ENCODE peak calls at places on chromosomes 2 and 18, in ten cellular contexts. One of them, this sample, is unnamed.

GRCh38 chr2:64250751-64251405 is 106.7 kb upstream of the PELI1 start:
- DNase-seq in uterus: no peak
- DNase-seq in endothelial cell of umbilical vein: no peak
- DNase-seq in esophagus squamous epithelium: no peak
- DNase-seq in IMR-90: no peak
- DNase-seq in adrenal gland: no peak
- DNase-seq in breast epithelium: no peak
- DNase-seq in Peyer's patch: no peak
- DNase-seq in ovary: no peak
- DNase-seq in lower leg skin: no peak
- DNase-seq in this sample: no peak

GRCh38 chr2:237600205-237600846 is 9.8 kb upstream of the RAB17 start:
- DNase-seq in uterus: peak
- DNase-seq in endothelial cell of umbilical vein: peak
- DNase-seq in esophagus squamous epithelium: no peak
- DNase-seq in IMR-90: peak
- DNase-seq in adrenal gland: peak
- DNase-seq in breast epithelium: no peak
- DNase-seq in Peyer's patch: no peak
- DNase-seq in ovary: peak
- DNase-seq in lower leg skin: no peak
- DNase-seq in this sample: no peak

GRCh38 chr2:118046628-118047210 is 32.8 kb upstream of the CCDC93 start:
- DNase-seq in uterus: no peak
- DNase-seq in endothelial cell of umbilical vein: peak
- DNase-seq in esophagus squamous epithelium: no peak
- DNase-seq in IMR-90: peak
- DNase-seq in adrenal gland: no peak
- DNase-seq in breast epithelium: no peak
- DNase-seq in Peyer's patch: no peak
- DNase-seq in ovary: no peak
- DNase-seq in lower leg skin: no peak
- DNase-seq in this sample: no peak

GRCh38 chr2:102266204-102266603 is 45.2 kb upstream of the IL1RL1 start:
- DNase-seq in uterus: no peak
- DNase-seq in endothelial cell of umbilical vein: no peak
- DNase-seq in esophagus squamous epithelium: no peak
- DNase-seq in IMR-90: no peak
- DNase-seq in adrenal gland: no peak
- DNase-seq in breast epithelium: no peak
- DNase-seq in Peyer's patch: no peak
- DNase-seq in ovary: no peak
- DNase-seq in lower leg skin: no peak
- DNase-seq in this sample: no peak

GRCh38 chr2:47904903-47905453 is 1.3 kb downstream of the FBXO11 start:
- DNase-seq in uterus: peak
- DNase-seq in endothelial cell of umbilical vein: peak
- DNase-seq in esophagus squamous epithelium: no peak
- DNase-seq in IMR-90: no peak
- DNase-seq in adrenal gland: peak
- DNase-seq in breast epithelium: no peak
- DNase-seq in Peyer's patch: peak
- DNase-seq in ovary: peak
- DNase-seq in lower leg skin: peak
- DNase-seq in this sample: no peak

GRCh38 chr2:20551231-20551944 is 99.5 kb downstream of the HS1BP3 start:
- DNase-seq in uterus: peak
- DNase-seq in endothelial cell of umbilical vein: peak
- DNase-seq in esophagus squamous epithelium: no peak
- DNase-seq in IMR-90: no peak
- DNase-seq in adrenal gland: peak
- DNase-seq in breast epithelium: peak
- DNase-seq in Peyer's patch: no peak
- DNase-seq in ovary: no peak
- DNase-seq in lower leg skin: no peak
- DNase-seq in this sample: no peak

GRCh38 chr2:26848336-26849055 is 564 bp downstream of the DPYSL5 start:
- DNase-seq in uterus: no peak
- DNase-seq in endothelial cell of umbilical vein: no peak
- DNase-seq in esophagus squamous epithelium: no peak
- DNase-seq in IMR-90: no peak
- DNase-seq in adrenal gland: no peak
- DNase-seq in breast epithelium: no peak
- DNase-seq in Peyer's patch: peak
- DNase-seq in ovary: peak
- DNase-seq in lower leg skin: peak
- DNase-seq in this sample: no peak

GRCh38 chr2:230216489-230216888 is 3.3 kb downstream of the SP110 start:
- DNase-seq in uterus: no peak
- DNase-seq in endothelial cell of umbilical vein: no peak
- DNase-seq in esophagus squamous epithelium: no peak
- DNase-seq in IMR-90: no peak
- DNase-seq in adrenal gland: no peak
- DNase-seq in breast epithelium: no peak
- DNase-seq in Peyer's patch: no peak
- DNase-seq in ovary: no peak
- DNase-seq in lower leg skin: no peak
- DNase-seq in this sample: no peak

GRCh38 chr18:70659026-70659726 is 370.3 kb downstream of the SOCS6 start:
- DNase-seq in uterus: no peak
- DNase-seq in endothelial cell of umbilical vein: no peak
- DNase-seq in esophagus squamous epithelium: no peak
- DNase-seq in IMR-90: peak
- DNase-seq in adrenal gland: no peak
- DNase-seq in breast epithelium: no peak
- DNase-seq in Peyer's patch: no peak
- DNase-seq in ovary: no peak
- DNase-seq in lower leg skin: no peak
- DNase-seq in this sample: no peak

GRCh38 chr2:167935803-167936110 is 311.6 kb downstream of the STK39 start:
- DNase-seq in uterus: no peak
- DNase-seq in endothelial cell of umbilical vein: no peak
- DNase-seq in esophagus squamous epithelium: no peak
- DNase-seq in IMR-90: no peak
- DNase-seq in adrenal gland: no peak
- DNase-seq in breast epithelium: no peak
- DNase-seq in Peyer's patch: no peak
- DNase-seq in ovary: no peak
- DNase-seq in lower leg skin: no peak
- DNase-seq in this sample: no peak

GRCh38 chr2:145757503-145758290 is 1237.8 kb upstream of the ZEB2 start:
- DNase-seq in uterus: no peak
- DNase-seq in endothelial cell of umbilical vein: no peak
- DNase-seq in esophagus squamous epithelium: no peak
- DNase-seq in IMR-90: no peak
- DNase-seq in adrenal gland: no peak
- DNase-seq in breast epithelium: no peak
- DNase-seq in Peyer's patch: no peak
- DNase-seq in ovary: no peak
- DNase-seq in lower leg skin: no peak
- DNase-seq in this sample: no peak

GRCh38 chr2:237207641-237208040 is 122.0 kb downstream of the COPS8 start:
- DNase-seq in uterus: peak
- DNase-seq in endothelial cell of umbilical vein: no peak
- DNase-seq in esophagus squamous epithelium: no peak
- DNase-seq in IMR-90: peak
- DNase-seq in adrenal gland: peak
- DNase-seq in breast epithelium: no peak
- DNase-seq in Peyer's patch: no peak
- DNase-seq in ovary: no peak
- DNase-seq in lower leg skin: peak
- DNase-seq in this sample: peak

GRCh38 chr2:217653240-217653639 is 349.6 kb downstream of the TNS1 start:
- DNase-seq in uterus: peak
- DNase-seq in endothelial cell of umbilical vein: peak
- DNase-seq in esophagus squamous epithelium: no peak
- DNase-seq in IMR-90: peak
- DNase-seq in adrenal gland: peak
- DNase-seq in breast epithelium: peak
- DNase-seq in Peyer's patch: no peak
- DNase-seq in ovary: peak
- DNase-seq in lower leg skin: peak
- DNase-seq in this sample: peak

DNA sequence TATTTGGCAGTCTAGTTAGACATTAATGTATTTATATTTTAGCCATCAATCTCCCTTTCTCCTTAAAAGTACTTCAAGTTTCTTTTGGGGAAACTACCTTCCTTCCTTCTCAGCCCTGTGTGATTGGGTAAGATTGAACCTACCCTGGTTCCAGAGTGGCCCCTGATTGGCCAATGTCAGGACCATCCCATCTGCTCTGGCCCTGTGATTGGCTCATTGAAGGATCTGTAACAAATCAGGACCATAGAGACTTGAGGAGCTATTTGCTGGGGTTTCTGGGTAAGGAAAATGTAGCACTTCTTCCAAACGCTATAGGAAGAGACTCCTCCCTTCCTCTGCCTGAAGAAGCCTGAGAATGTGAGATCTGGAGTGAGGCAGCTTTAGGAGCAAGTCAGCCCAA is 59.3 kb downstream of the AQP4 start:
- DNase-seq in uterus: no peak
- DNase-seq in endothelial cell of umbilical vein: no peak
- DNase-seq in esophagus squamous epithelium: no peak
- DNase-seq in IMR-90: no peak
- DNase-seq in adrenal gland: no peak
- DNase-seq in breast epithelium: no peak
- DNase-seq in Peyer's patch: no peak
- DNase-seq in ovary: no peak
- DNase-seq in lower leg skin: no peak
- DNase-seq in this sample: no peak
- TF ChIP-seq POLR2A in uterus: no peak
- TF ChIP-seq POLR2A in endothelial cell of umbilical vein: no peak
- TF ChIP-seq POLR2A in esophagus squamous epithelium: no peak
- TF ChIP-seq POLR2A in IMR-90: no peak
- TF ChIP-seq POLR2A in adrenal gland: no peak
- TF ChIP-seq POLR2A in breast epithelium: no peak
- TF ChIP-seq POLR2A in Peyer's patch: no peak
- TF ChIP-seq POLR2A in ovary: no peak
- TF ChIP-seq POLR2A in lower leg skin: no peak
- TF ChIP-seq POLR2A in this sample: no peak

DNA sequence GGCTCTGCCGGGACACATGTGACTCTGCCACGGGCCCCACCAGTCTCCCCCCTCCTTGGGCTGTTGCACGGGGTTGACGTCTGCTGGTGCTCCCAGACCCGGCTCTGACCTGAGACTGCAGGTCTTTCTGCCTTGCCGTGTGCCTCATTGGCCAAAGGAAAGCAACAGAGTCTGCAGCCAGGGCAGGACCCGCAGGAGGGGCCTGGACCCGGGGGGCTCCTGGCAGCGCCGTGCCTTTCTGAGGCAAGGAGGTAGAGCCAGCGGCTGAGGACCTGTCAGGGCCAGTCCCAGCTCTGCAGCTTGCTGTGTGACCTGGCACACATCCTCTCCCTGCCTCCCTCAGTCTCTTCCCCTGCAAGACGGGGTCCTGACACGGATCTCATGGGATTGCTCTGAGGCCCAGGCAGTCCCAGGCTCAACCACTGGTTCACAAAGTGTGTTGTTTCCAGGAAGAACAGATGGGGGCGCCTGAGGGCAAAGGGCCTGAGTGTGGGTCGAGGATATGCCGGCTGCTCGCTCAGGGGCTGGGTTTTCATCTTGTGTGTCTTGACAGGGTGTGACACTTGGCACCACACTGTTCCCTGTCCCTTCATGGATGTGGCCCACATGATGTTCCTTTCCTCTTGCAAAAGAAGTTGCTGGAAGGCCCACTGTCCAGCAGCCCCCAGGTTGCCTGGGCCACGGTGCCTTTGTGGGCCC is 9.0 kb downstream of the CAPN10 start:
- DNase-seq in uterus: peak
- DNase-seq in endothelial cell of umbilical vein: no peak
- DNase-seq in esophagus squamous epithelium: no peak
- DNase-seq in IMR-90: no peak
- DNase-seq in adrenal gland: peak
- DNase-seq in breast epithelium: peak
- DNase-seq in Peyer's patch: peak
- DNase-seq in ovary: peak
- DNase-seq in lower leg skin: peak
- DNase-seq in this sample: no peak
- TF ChIP-seq CTCF in uterus: no peak
- TF ChIP-seq CTCF in endothelial cell of umbilical vein: peak
- TF ChIP-seq CTCF in esophagus squamous epithelium: no peak
- TF ChIP-seq CTCF in IMR-90: peak
- TF ChIP-seq CTCF in adrenal gland: no peak
- TF ChIP-seq CTCF in breast epithelium: no peak
- TF ChIP-seq CTCF in Peyer's patch: peak
- TF ChIP-seq CTCF in ovary: no peak
- TF ChIP-seq CTCF in lower leg skin: no peak
- TF ChIP-seq CTCF in this sample: peak

GRCh38 chr2:197256021-197256420 is 54.6 kb downstream of the ANKRD44 start:
- DNase-seq in uterus: no peak
- DNase-seq in endothelial cell of umbilical vein: no peak
- DNase-seq in esophagus squamous epithelium: no peak
- DNase-seq in IMR-90: no peak
- DNase-seq in adrenal gland: no peak
- DNase-seq in breast epithelium: no peak
- DNase-seq in Peyer's patch: no peak
- DNase-seq in ovary: no peak
- DNase-seq in lower leg skin: no peak
- DNase-seq in this sample: no peak

GRCh38 chr2:197255550-197255949 is 55.0 kb downstream of the ANKRD44 start:
- DNase-seq in uterus: peak
- DNase-seq in endothelial cell of umbilical vein: no peak
- DNase-seq in esophagus squamous epithelium: peak
- DNase-seq in IMR-90: peak
- DNase-seq in adrenal gland: peak
- DNase-seq in breast epithelium: no peak
- DNase-seq in Peyer's patch: peak
- DNase-seq in ovary: no peak
- DNase-seq in lower leg skin: peak
- DNase-seq in this sample: peak

GRCh38 chr2:197258580-197258979 is 52.0 kb downstream of the ANKRD44 start:
- DNase-seq in uterus: no peak
- DNase-seq in endothelial cell of umbilical vein: no peak
- DNase-seq in esophagus squamous epithelium: no peak
- DNase-seq in IMR-90: peak
- DNase-seq in adrenal gland: no peak
- DNase-seq in breast epithelium: no peak
- DNase-seq in Peyer's patch: no peak
- DNase-seq in ovary: no peak
- DNase-seq in lower leg skin: no peak
- DNase-seq in this sample: no peak

GRCh38 chr2:197254776-197255521 is 55.6 kb downstream of the ANKRD44 start:
- DNase-seq in uterus: no peak
- DNase-seq in endothelial cell of umbilical vein: no peak
- DNase-seq in esophagus squamous epithelium: no peak
- DNase-seq in IMR-90: no peak
- DNase-seq in adrenal gland: no peak
- DNase-seq in breast epithelium: no peak
- DNase-seq in Peyer's patch: no peak
- DNase-seq in ovary: no peak
- DNase-seq in lower leg skin: no peak
- DNase-seq in this sample: no peak

GRCh38 chr2:197256771-197257170 is 53.8 kb downstream of the ANKRD44 start:
- DNase-seq in uterus: no peak
- DNase-seq in endothelial cell of umbilical vein: no peak
- DNase-seq in esophagus squamous epithelium: no peak
- DNase-seq in IMR-90: no peak
- DNase-seq in adrenal gland: no peak
- DNase-seq in breast epithelium: no peak
- DNase-seq in Peyer's patch: no peak
- DNase-seq in ovary: no peak
- DNase-seq in lower leg skin: no peak
- DNase-seq in this sample: no peak
- H3K4me3 ChIP-seq in uterus: no peak
- H3K4me3 ChIP-seq in endothelial cell of umbilical vein: no peak
- H3K4me3 ChIP-seq in esophagus squamous epithelium: no peak
- H3K4me3 ChIP-seq in IMR-90: no peak
- H3K4me3 ChIP-seq in adrenal gland: no peak
- H3K4me3 ChIP-seq in breast epithelium: no peak
- H3K4me3 ChIP-seq in Peyer's patch: no peak
- H3K4me3 ChIP-seq in ovary: no peak
- H3K4me3 ChIP-seq in lower leg skin: no peak
- H3K4me3 ChIP-seq in this sample: no peak

GRCh38 chr18:9334351-9335254 is at the start of gene TWSG1:
- DNase-seq in uterus: peak
- DNase-seq in endothelial cell of umbilical vein: peak
- DNase-seq in esophagus squamous epithelium: peak
- DNase-seq in IMR-90: peak
- DNase-seq in adrenal gland: peak
- DNase-seq in breast epithelium: peak
- DNase-seq in Peyer's patch: peak
- DNase-seq in ovary: peak
- DNase-seq in lower leg skin: peak
- DNase-seq in this sample: peak
- TF ChIP-seq POLR2A in uterus: peak
- TF ChIP-seq POLR2A in endothelial cell of umbilical vein: peak
- TF ChIP-seq POLR2A in esophagus squamous epithelium: peak
- TF ChIP-seq POLR2A in IMR-90: no peak
- TF ChIP-seq POLR2A in adrenal gland: peak
- TF ChIP-seq POLR2A in breast epithelium: no peak
- TF ChIP-seq POLR2A in Peyer's patch: peak
- TF ChIP-seq POLR2A in ovary: peak
- TF ChIP-seq POLR2A in lower leg skin: no peak
- TF ChIP-seq POLR2A in this sample: peak